ENCODE peak calls at places on chromosomes 3 and 15, in five cellular contexts. B is mesendoderm; W is naive thymus-derived CD4-positive, alpha-beta T cell; L is thoracic aorta; Z is stomach. R is an unnamed sample.

GRCh38 chr3:172709776-172710708 is 825 bp downstream of the NCEH1 start:
- DNase-seq in B (peak; percentile 75), L (no peak), Z (peak; percentile 41), W (peak; percentile 12), R (no peak)

GRCh38 chr3:22372292-22372949 is 621.4 kb upstream of the ZNF385D start:
- DNase-seq in W (no peak), Z (no peak), L (no peak), B (peak; percentile 57), R (no peak)

GRCh38 chr3:8980756-8981257 is 17.5 kb upstream of the RAD18 start:
- DNase-seq in L (no peak), W (no peak), B (no peak), Z (no peak), R (no peak)

GRCh38 chr15:90818251-90819210 is 49.9 kb upstream of the FURIN start:
- DNase-seq in Z (peak; percentile 27), L (no peak), W (peak; percentile 21), B (peak; percentile 35), R (no peak)

GRCh38 chr3:169455472-169455871 is 208.0 kb downstream of the MECOM start:
- DNase-seq in L (no peak), W (no peak), B (no peak), Z (no peak), R (no peak)

GRCh38 chr15:57158589-57158988 is 217.7 kb upstream of the CGNL1 start:
- DNase-seq in L (no peak), W (no peak), B (peak; percentile 50), Z (no peak), R (no peak)

GRCh38 chr15:63458021-63458420 is 46.4 kb upstream of the USP3 start:
- DNase-seq in L (no peak), Z (no peak), W (no peak), B (no peak), R (no peak)

GRCh38 chr3:25781758-25782594 is 1.3 kb downstream of the NGLY1 start:
- DNase-seq in Z (no peak), L (no peak), W (no peak), B (no peak), R (no peak)

GRCh38 chr3:193452338-193452737 is 73.8 kb upstream of the ATP13A5 start:
- DNase-seq in W (no peak), B (peak; percentile 39), Z (no peak), L (no peak), R (no peak)

GRCh38 chr3:184317201-184317600 is 2.8 kb downstream of the EIF4G1 start:
- DNase-seq in W (no peak), Z (no peak), B (no peak), L (no peak), R (no peak)

GRCh38 chr3:81476652-81477051 is 284.8 kb downstream of the GBE1 start:
- DNase-seq in B (no peak), Z (no peak), W (no peak), L (no peak), R (no peak)

GRCh38 chr3:161552984-161553383 is 56.4 kb downstream of the OTOL1 start:
- DNase-seq in B (peak; percentile 77), Z (no peak), L (no peak), W (no peak), R (no peak)

GRCh38 chr15:80587007-80587406 is 108.1 kb upstream of the ABHD17C start:
- DNase-seq in Z (no peak), B (no peak), W (no peak), L (no peak), R (no peak)
- H3K4me1 ChIP-seq in Z (peaks cover 19% of the 10 kb centered on the region), B (no peaks in the 10 kb centered on the region), W (no peaks in the 10 kb centered on the region), L (no peaks in the 10 kb centered on the region), R (no peaks in the 10 kb centered on the region)

DNA sequence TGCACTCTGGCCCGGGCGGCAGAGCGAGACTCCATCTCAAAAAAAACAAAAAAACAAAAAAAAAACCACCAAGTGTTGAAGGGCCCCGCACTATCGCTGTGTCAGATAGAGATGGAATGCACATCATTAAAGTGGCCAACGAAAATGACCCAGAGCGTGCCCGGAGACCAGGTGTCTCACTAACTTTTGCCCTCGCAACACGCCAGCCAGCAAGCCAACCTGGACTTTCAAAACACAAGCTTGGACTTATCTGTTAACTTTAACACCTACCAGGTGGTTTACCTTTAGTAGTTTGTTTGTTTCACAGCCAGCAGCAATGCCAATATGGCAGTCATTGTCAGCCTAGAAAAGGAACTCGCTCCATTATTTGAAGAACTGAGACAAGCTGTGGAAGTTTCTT is 28.6 kb downstream of the FAM174B start:
- DNase-seq in L (no peak), W (no peak), Z (peak; percentile 26), B (no peak), R (no peak)
- H3K4me1 ChIP-seq in L (peaks cover 20% of the 10 kb centered on the region), W (no peaks in the 10 kb centered on the region), Z (peaks cover 39% of the 10 kb centered on the region), B (peaks cover 4% of the 10 kb centered on the region), R (no peaks in the 10 kb centered on the region)

GRCh38 chr3:141405581-141405980 is 37.3 kb downstream of the ZBTB38 start:
- DNase-seq in Z (no peak), W (no peak), L (no peak), B (no peak), R (no peak)
- H3K4me1 ChIP-seq in Z (peaks cover 91% of the 10 kb centered on the region), W (peaks cover 22% of the 10 kb centered on the region), L (peaks cover 60% of the 10 kb centered on the region), B (peaks cover 13% of the 10 kb centered on the region), R (peaks cover 24% of the 10 kb centered on the region)

GRCh38 chr3:42115946-42116345 is 24.8 kb downstream of the TRAK1 start:
- DNase-seq in B (no peak), Z (no peak), W (no peak), L (no peak), R (no peak)

GRCh38 chr3:42115223-42115622 is 24.1 kb downstream of the TRAK1 start:
- DNase-seq in Z (no peak), B (peak; percentile 15), W (no peak), L (no peak), R (no peak)

GRCh38 chr3:42117175-42118008 is 26.2 kb downstream of the TRAK1 start:
- DNase-seq in L (no peak), W (peak; percentile 6), Z (peak; percentile 68), B (peak; percentile 69), R (no peak)

GRCh38 chr3:42114130-42114529 is 23.0 kb downstream of the TRAK1 start:
- DNase-seq in L (no peak), W (no peak), B (no peak), Z (no peak), R (no peak)

DNA sequence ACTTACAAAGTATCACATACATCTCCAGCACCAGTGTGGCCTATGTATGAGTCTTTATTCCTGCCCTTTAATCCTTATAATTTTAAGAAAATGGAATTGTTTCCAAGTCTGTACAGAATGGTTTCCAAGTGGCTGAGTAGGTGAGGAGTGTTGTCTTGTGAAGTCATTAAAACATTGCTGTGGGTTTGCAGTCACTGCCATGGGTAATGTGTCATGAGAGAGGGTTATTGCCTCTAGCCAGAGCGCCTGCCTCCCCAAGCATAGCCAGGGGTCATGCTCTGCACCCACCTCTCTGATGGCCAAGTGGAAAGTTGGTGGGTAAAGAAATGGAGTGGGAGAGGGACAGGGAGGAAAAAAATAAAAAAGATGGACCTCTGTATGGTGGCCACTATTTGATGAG is 25.3 kb downstream of the TRAK1 start:
- DNase-seq in W (no peak), Z (no peak), B (no peak), L (no peak), R (no peak)
- H3K4me1 ChIP-seq in W (no peaks in the 10 kb centered on the region), Z (peaks cover 70% of the 10 kb centered on the region), B (no peaks in the 10 kb centered on the region), L (peaks cover 18% of the 10 kb centered on the region), R (no peaks in the 10 kb centered on the region)

GRCh38 chr3:3801510-3801841 is 2.2 kb downstream of the LRRN1 start:
- DNase-seq in Z (no peak), W (no peak), L (no peak), B (peak; percentile 57), R (no peak)
- H3K4me1 ChIP-seq in Z (peaks cover 34% of the 10 kb centered on the region), W (no peaks in the 10 kb centered on the region), L (no peaks in the 10 kb centered on the region), B (peaks cover 6% of the 10 kb centered on the region), R (peaks cover 6% of the 10 kb centered on the region)

DNA sequence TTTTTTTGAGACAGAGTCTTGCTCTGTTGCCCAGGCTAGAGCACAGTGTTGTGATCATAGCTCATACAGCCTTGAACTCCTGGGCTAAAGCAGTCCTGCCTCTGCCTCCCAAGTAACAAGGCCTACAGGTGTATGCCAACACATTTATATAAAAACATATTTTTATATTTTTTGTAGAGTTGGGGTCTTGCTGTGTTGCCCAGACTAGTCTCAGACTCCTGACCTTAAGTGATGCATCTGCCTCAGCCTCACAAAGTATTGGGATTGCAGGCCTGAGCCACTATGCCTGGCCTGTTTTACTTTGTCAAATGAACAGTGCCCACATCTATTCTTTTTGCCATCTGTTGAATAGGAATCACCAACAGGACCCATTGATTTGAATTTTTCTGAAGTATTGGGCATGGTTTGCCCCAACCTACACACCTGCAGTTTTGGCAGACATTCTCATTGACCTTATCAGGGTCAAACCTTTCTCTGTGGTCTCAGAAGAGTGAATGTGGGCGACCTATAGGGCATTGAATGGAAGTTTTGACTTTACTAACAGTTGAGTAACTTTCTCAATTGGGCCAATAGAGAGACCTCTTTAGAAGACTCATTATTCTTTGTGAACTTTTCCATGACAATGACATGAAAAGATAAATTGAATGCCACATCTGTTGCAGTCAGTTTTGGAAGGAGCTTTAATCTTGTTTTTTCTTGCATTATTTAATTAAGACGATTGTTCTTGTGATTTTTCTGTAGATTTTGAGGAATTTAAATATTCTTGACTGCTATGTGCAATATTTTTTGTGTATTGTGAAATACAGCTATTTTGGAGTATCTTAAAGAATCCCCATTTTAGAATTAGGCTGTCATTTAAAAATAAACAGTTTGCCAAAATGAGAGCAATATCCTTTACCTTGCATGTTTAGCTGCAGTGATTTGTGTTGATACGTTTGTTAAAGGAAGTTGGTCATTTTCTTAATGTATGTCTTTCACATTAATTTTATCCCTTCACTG is 2.7 kb downstream of the IREB2 start:
- DNase-seq in W (no peak), Z (no peak), B (no peak), L (no peak), R (no peak)
- H3K4me1 ChIP-seq in W (peaks cover 32% of the 10 kb centered on the region), Z (peaks cover 65% of the 10 kb centered on the region), B (peaks cover 3% of the 10 kb centered on the region), L (peaks cover 21% of the 10 kb centered on the region), R (peaks cover 4% of the 10 kb centered on the region)

DNA sequence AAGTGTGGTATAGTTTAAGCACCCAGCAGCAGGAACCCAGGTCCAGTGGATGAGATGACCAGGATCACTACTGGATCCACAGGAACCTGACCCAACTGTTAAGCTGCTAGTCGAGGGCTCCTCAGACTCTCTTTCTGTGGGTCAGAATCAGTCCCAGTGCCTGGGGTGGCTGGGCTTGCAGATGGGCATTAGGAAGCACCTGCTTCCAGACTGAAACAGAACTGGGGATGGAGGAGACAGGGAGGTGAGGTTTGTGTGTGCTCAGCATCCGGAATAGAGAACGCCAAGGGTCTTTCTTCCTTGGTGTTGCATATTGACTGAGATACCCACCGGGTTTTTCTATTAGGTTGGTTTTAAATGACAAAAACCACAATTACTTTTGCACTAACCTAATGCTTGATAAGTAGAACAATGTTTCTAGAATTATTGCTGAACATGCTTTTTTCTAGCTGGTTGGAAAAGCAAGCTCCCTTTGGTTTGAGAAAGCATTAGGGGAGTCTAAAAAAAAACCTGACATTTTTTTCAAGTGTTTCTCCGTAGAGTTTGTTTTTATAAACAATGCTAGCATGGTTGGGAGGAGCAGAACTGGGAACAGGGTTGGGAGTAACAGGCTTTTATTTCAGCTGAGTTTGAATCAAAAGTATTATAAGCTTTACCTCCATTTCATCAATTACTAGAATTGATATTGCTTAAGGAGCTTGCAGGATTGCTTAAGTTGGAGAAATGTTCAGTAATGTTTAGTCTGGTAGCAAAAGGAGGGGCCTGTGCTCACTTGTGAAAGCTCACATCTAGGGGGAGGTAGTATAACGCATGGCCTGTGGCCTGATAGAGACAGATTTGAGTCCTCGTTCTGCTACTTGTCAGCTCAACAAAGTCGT is 913 bp downstream of the ST3GAL6 start:
- DNase-seq in L (no peak), B (no peak), Z (no peak), W (no peak), R (no peak)
- H3K4me1 ChIP-seq in L (peaks cover 8% of the 10 kb centered on the region), B (no peaks in the 10 kb centered on the region), Z (peaks cover 56% of the 10 kb centered on the region), W (no peaks in the 10 kb centered on the region), R (no peaks in the 10 kb centered on the region)

R was measured in effector memory CD4-positive, alpha-beta T cell.